ENCODE peak calls at places on chromosomes 3 and 15, in seven cellular contexts. X, A, Y, N, T, W and O are unnamed samples.

GRCh38 chr3:172009736-172010254 is 29.6 kb upstream of the FNDC3B start:
- DNase-seq in N (no peak), W (no peak), T (no peak), A (no peak), Y (no peak), X (no peak), O (no peak)

GRCh38 chr3:128112406-128112968 is 11.1 kb downstream of the RUVBL1 start:
- DNase-seq in T (peak; percentile 97), W (no peak), N (no peak), Y (no peak), A (no peak), X (no peak), O (no peak)

GRCh38 chr3:10757021-10757820 is 58.8 kb upstream of the SLC6A11 start:
- DNase-seq in W (no peak), X (no peak), Y (no peak), A (no peak), T (peak; percentile 69), N (no peak), O (no peak)

GRCh38 chr3:126956866-126957650 is 25.9 kb upstream of the PLXNA1 start:
- DNase-seq in W (no peak), T (no peak), N (no peak), A (no peak), X (no peak), Y (no peak), O (peak; percentile 93)

GRCh38 chr15:68418611-68419161 is 13.3 kb downstream of the ITGA11 start:
- DNase-seq in Y (no peak), X (no peak), N (no peak), A (peak; percentile 41), T (peak; percentile 92), W (no peak), O (no peak)

GRCh38 chr15:41655716-41656115 is 4.5 kb upstream of the MGA start:
- DNase-seq in N (no peak), Y (no peak), W (no peak), A (no peak), X (no peak), T (no peak), O (no peak)

GRCh38 chr3:127929818-127930217 is 14.8 kb downstream of the KBTBD12 start:
- DNase-seq in W (no peak), X (no peak), Y (no peak), T (no peak), N (no peak), A (no peak), O (no peak)

GRCh38 chr3:81689617-81690016 is 71.8 kb downstream of the GBE1 start:
- DNase-seq in N (no peak), X (no peak), W (no peak), Y (no peak), A (no peak), T (no peak), O (no peak)

GRCh38 chr15:35674873-35675781 is 129.2 kb upstream of the DPH6 start:
- DNase-seq in W (peak; percentile 24), T (peak; percentile 32), X (no peak), Y (no peak), A (no peak), N (no peak), O (peak; percentile 26)